ENCODE peak calls at places on chromosomes 3 and 15, in nine cellular contexts. O, C, H, F, A, U, D, M and R are unnamed samples. For H3K4me1, the result is how much of the 10 kb centered on the place peaks cover.

GRCh38 chr3:55565516-55565915 is 78.4 kb upstream of the WNT5A start:
- DNase-seq in O (no peak), C (no peak), H (no peak), F (no peak), A (no peak), U (no peak), D (no peak), M (no peak), R (no peak)

GRCh38 chr15:64749167-64749566 is 26.2 kb downstream of the RBPMS2 start:
- DNase-seq in O (no peak), C (no peak), H (no peak), F (no peak), A (peak), U (no peak), D (no peak), M (no peak), R (peak)

GRCh38 chr3:29092348-29092747 is 188.5 kb upstream of the RBMS3 start:
- DNase-seq in O (no peak), C (no peak), H (no peak), F (no peak), A (no peak), U (no peak), D (no peak), M (no peak), R (no peak)

GRCh38 chr3:77039606-77040553 is at the start of gene ROBO2:
- DNase-seq in O (no peak), C (peak), H (no peak), F (peak), A (peak), U (no peak), D (peak), M (no peak), R (peak)

GRCh38 chr3:186283651-186284445 is 78.2 kb downstream of the DGKG start:
- DNase-seq in O (no peak), C (no peak), H (no peak), F (no peak), A (peak), U (no peak), D (no peak), M (no peak), R (no peak)

GRCh38 chr3:108396336-108396735 is 100.0 kb downstream of the HHLA2 start:
- DNase-seq in O (no peak), C (no peak), H (no peak), F (no peak), A (no peak), U (no peak), D (no peak), M (no peak), R (no peak)

GRCh38 chr3:129567176-129567705 is 24.3 kb downstream of the H1-8 start:
- DNase-seq in O (no peak), C (no peak), H (no peak), F (no peak), A (no peak), U (no peak), D (no peak), M (no peak), R (no peak)

GRCh38 chr3:185552358-185552877 is at the start of gene LIPH:
- DNase-seq in O (no peak), C (no peak), H (peak), F (no peak), A (peak), U (no peak), D (peak), M (peak), R (no peak)

GRCh38 chr3:177141899-177142651 is 55.2 kb downstream of the TBL1XR1 start:
- DNase-seq in O (no peak), C (no peak), H (no peak), F (no peak), A (no peak), U (no peak), D (no peak), M (no peak), R (no peak)
- H3K4me1 ChIP-seq in O (under half), C (under half), H (half or more), F (under half), A (under half), U (under half), D (under half), M (under half), R (half or more)

GRCh38 chr15:51816615-51817014 is 12.8 kb upstream of the TMOD3 start:
- DNase-seq in O (no peak), C (no peak), H (no peak), F (no peak), A (no peak), U (no peak), D (no peak), M (no peak), R (no peak)
- TF ChIP-seq POLR2A in O (no peak), C (no peak), H (no peak), F (no peak), A (no peak), U (no peak), D (no peak), M (no peak), R (no peak)

DNA sequence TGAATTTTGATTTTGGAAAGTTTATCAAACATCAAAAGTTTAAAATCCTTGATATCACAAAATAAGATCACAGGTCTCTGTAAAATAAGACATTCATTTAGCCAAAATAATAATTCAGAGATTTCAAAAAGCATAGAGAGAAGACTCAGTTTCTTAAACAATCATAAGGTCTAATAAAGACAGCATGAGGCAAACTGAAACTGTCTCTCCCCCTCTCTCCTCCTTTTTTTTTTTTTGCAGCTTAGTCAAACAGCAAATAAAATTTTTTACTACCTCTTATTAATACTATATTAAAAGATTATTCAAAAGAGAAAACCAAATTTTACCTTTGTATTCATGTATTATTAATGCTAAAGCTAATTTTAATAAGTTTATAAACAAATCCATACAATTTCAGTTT is 57.4 kb downstream of the OSTN start:
- DNase-seq in O (no peak), C (no peak), H (no peak), F (no peak), A (no peak), U (no peak), D (no peak), M (no peak), R (no peak)
- H3K4me1 ChIP-seq in O (under half), C (under half), H (under half), F (under half), A (under half), U (under half), D (under half), M (under half), R (under half)

GRCh38 chr15:92569778-92570177 is 85.8 kb downstream of the FAM174B start:
- DNase-seq in O (no peak), C (no peak), H (no peak), F (no peak), A (no peak), U (no peak), D (no peak), M (no peak), R (no peak)
- TF ChIP-seq POLR2A in O (no peak), C (no peak), H (no peak), F (no peak), A (no peak), U (no peak), D (no peak), M (no peak), R (no peak)

GRCh38 chr15:98674336-98674735 is 26.0 kb downstream of the IGF1R start:
- DNase-seq in O (no peak), C (peak), H (no peak), F (no peak), A (no peak), U (no peak), D (peak), M (no peak), R (no peak)
- H3K4me1 ChIP-seq in O (under half), C (under half), H (half or more), F (under half), A (under half), U (under half), D (half or more), M (half or more), R (half or more)

DNA sequence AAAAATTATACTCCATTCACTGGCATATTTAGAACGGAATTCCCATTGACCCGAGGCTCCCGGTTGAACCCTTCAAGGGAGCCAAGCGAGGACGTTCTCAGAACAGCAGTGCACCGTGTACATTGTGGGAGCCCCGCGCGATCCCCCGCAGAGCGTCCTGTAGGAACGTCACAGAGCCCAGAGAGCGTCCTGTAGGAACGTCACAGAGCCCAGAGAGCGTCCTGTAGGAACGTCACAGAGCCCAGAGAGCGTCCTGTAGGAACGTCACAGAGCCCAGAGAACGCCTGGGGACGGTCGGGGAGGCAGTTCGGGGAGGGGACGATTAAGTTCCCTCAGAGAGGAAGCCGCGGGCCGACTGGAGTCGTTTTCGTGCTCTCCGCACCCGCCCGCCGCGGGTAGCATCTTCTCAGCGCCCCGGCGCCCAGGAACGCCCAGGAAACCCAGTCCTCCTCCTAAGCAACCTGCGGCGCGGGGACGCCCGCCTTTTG is 506 bp upstream of the ATP1B3 start:
- DNase-seq in O (peak), C (peak), H (peak), F (peak), A (peak), U (no peak), D (peak), M (peak), R (peak)
- TF ChIP-seq POLR2A in O (no peak), C (no peak), H (no peak), F (no peak), A (peak), U (no peak), D (no peak), M (no peak), R (no peak)

GRCh38 chr15:74790080-74790916 is 8.4 kb downstream of the CSK start:
- DNase-seq in O (peak), C (peak), H (peak), F (peak), A (peak), U (no peak), D (peak), M (no peak), R (peak)
- H3K4me1 ChIP-seq in O (under half), C (under half), H (half or more), F (under half), A (under half), U (under half), D (under half), M (under half), R (under half)

GRCh38 chr3:58585005-58585786 is 8.0 kb upstream of the FAM107A start:
- DNase-seq in O (peak), C (peak), H (peak), F (peak), A (peak), U (peak), D (peak), M (peak), R (peak)
- TF ChIP-seq POLR2A in O (peak), C (no peak), H (no peak), F (no peak), A (no peak), U (no peak), D (no peak), M (no peak), R (no peak)